ENCODE peak calls at places on chromosomes 3 and 15, in ten cellular contexts. Y, T, F, E, K, G, X, L, P and O are unnamed samples.

GRCh38 chr15:23854535-23855252 is 167.6 kb upstream of the NDN start:
- DNase-seq in Y (no peak), T (peak), F (no peak), E (no peak), K (no peak), G (no peak), X (no peak), L (no peak), P (no peak), O (no peak)

GRCh38 chr15:24878153-24878552 is 76.6 kb upstream of the SNRPN start:
- DNase-seq in Y (no peak), T (no peak), F (peak), E (peak), K (peak), G (peak), X (peak), L (peak), P (peak), O (no peak)

GRCh38 chr3:159082514-159082913 is 280.7 kb downstream of the MFSD1 start:
- DNase-seq in Y (no peak), T (peak), F (no peak), E (peak), K (peak), G (no peak), X (no peak), L (peak), P (no peak), O (no peak)

GRCh38 chr15:99932676-99933402 is 199.6 kb upstream of the LYSMD4 start:
- DNase-seq in Y (no peak), T (no peak), F (no peak), E (no peak), K (no peak), G (no peak), X (no peak), L (no peak), P (no peak), O (no peak)

GRCh38 chr3:117844676-117845075 is 1135.1 kb downstream of the TUSC7 start:
- DNase-seq in Y (no peak), T (peak), F (no peak), E (peak), K (peak), G (no peak), X (no peak), L (no peak), P (no peak), O (no peak)

GRCh38 chr3:1775321-1775720 is 323.3 kb upstream of the CNTN4 start:
- DNase-seq in Y (no peak), T (no peak), F (no peak), E (no peak), K (no peak), G (no peak), X (no peak), L (no peak), P (no peak), O (no peak)

GRCh38 chr3:120854908-120855526 is 53.0 kb upstream of the STXBP5L start:
- DNase-seq in Y (no peak), T (no peak), F (no peak), E (no peak), K (no peak), G (no peak), X (no peak), L (no peak), P (no peak), O (no peak)

GRCh38 chr3:179943097-179943880 is 93.4 kb downstream of the PEX5L start:
- DNase-seq in Y (no peak), T (no peak), F (no peak), E (no peak), K (no peak), G (no peak), X (no peak), L (no peak), P (no peak), O (no peak)

GRCh38 chr15:79296583-79296982 is 14.1 kb downstream of the ANKRD34C start:
- DNase-seq in Y (no peak), T (no peak), F (no peak), E (no peak), K (no peak), G (no peak), X (no peak), L (no peak), P (no peak), O (no peak)

GRCh38 chr15:26967719-26968269 is 3.2 kb upstream of the GABRG3 start:
- DNase-seq in Y (no peak), T (no peak), F (no peak), E (peak), K (no peak), G (no peak), X (no peak), L (no peak), P (no peak), O (no peak)

GRCh38 chr15:51818156-51818555 is 11.3 kb upstream of the TMOD3 start:
- DNase-seq in Y (no peak), T (no peak), F (no peak), E (no peak), K (peak), G (no peak), X (no peak), L (no peak), P (no peak), O (no peak)

GRCh38 chr3:50371133-50371670 is 11.9 kb upstream of the TMEM115 start:
- DNase-seq in Y (no peak), T (no peak), F (no peak), E (no peak), K (peak), G (no peak), X (no peak), L (peak), P (no peak), O (no peak)

GRCh38 chr15:68609618-68610017 is 30.8 kb downstream of the CORO2B start:
- DNase-seq in Y (no peak), T (peak), F (no peak), E (no peak), K (no peak), G (peak), X (peak), L (peak), P (no peak), O (no peak)

GRCh38 chr3:7517979-7518378 is 657.1 kb downstream of the GRM7 start:
- DNase-seq in Y (no peak), T (no peak), F (no peak), E (no peak), K (no peak), G (no peak), X (no peak), L (peak), P (no peak), O (no peak)

GRCh38 chr15:75468908-75469307 is 17.4 kb upstream of the SIN3A start:
- DNase-seq in Y (no peak), T (no peak), F (no peak), E (no peak), K (peak), G (no peak), X (no peak), L (no peak), P (no peak), O (no peak)

GRCh38 chr3:44513513-44513912 is 36.0 kb upstream of the ZNF445 start:
- DNase-seq in Y (no peak), T (no peak), F (no peak), E (no peak), K (no peak), G (no peak), X (no peak), L (no peak), P (no peak), O (no peak)

GRCh38 chr3:59515936-59516335 is 466.1 kb upstream of the CFAP20DC start:
- DNase-seq in Y (no peak), T (no peak), F (no peak), E (no peak), K (no peak), G (no peak), X (no peak), L (no peak), P (no peak), O (no peak)
- H3K4me3 ChIP-seq in Y (no peak), T (no peak), F (no peak), E (no peak), K (no peak), G (no peak), X (no peak), L (no peak), P (no peak), O (no peak)

GRCh38 chr3:55482496-55483195 is 4.5 kb downstream of the WNT5A start:
- DNase-seq in Y (peak), T (peak), F (no peak), E (peak), K (peak), G (peak), X (peak), L (no peak), P (no peak), O (no peak)

GRCh38 chr3:55484741-55485207 is 2.3 kb downstream of the WNT5A start:
- DNase-seq in Y (no peak), T (no peak), F (no peak), E (peak), K (no peak), G (no peak), X (no peak), L (no peak), P (no peak), O (no peak)

GRCh38 chr3:55484191-55484644 is 2.9 kb downstream of the WNT5A start:
- DNase-seq in Y (peak), T (no peak), F (peak), E (no peak), K (no peak), G (peak), X (peak), L (no peak), P (no peak), O (no peak)

GRCh38 chr3:55481918-55482495 is 5.1 kb downstream of the WNT5A start:
- DNase-seq in Y (peak), T (peak), F (peak), E (peak), K (peak), G (peak), X (peak), L (peak), P (no peak), O (no peak)

DNA sequence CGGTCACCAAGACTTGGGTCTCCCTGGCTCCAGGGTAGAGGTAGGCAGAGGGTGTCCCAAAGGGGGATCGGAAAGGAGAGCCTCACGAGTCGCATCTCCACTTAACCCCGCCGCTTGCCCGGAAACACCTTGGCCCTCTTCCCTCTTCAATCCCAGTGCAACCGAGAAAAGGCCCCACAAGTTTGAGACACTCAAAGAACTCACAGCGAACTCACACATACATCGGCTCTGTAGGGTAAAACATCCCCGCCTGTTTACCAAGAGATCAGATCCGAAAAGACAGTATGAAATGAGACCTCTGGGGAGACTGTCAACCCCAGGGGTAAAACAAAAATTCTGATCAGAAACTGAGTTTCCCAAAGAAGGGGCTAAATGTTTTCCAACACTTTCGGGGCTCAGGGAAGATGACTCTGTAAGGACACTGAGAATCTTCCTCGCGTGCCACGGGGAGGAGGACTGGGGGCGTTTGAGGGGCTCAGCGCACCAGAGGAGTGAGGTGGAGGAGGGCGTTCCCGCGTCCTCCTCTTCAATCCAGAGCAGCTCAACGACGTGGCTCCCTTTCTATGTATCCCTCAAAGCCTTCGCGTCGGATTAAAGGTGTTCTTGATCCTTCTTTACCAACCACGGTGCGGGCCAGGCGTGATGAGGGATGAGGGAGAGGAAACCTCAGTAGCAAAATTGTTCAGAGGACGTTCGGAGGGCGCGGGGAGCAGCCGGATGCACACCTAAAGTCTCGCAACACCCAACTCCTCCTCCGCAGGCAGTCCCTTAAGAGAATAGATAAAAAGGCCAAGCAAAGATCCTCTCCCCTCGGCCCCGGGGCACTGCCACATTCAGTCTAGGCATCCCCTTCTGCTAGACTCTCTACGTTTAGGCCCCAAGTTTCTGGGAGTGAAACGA is 3.7 kb downstream of the WNT5A start:
- DNase-seq in Y (peak), T (peak), F (no peak), E (no peak), K (no peak), G (peak), X (no peak), L (no peak), P (no peak), O (no peak)
- H3K4me3 ChIP-seq in Y (no peak), T (peak), F (no peak), E (peak), K (peak), G (no peak), X (no peak), L (peak), P (no peak), O (no peak)

GRCh38 chr3:126358038-126358815 is 1.0 kb upstream of the KLF15 start:
- DNase-seq in Y (no peak), T (peak), F (peak), E (peak), K (no peak), G (peak), X (peak), L (peak), P (no peak), O (no peak)
- H3K4me3 ChIP-seq in Y (no peak), T (no peak), F (peak), E (no peak), K (peak), G (peak), X (peak), L (peak), P (no peak), O (peak)

DNA sequence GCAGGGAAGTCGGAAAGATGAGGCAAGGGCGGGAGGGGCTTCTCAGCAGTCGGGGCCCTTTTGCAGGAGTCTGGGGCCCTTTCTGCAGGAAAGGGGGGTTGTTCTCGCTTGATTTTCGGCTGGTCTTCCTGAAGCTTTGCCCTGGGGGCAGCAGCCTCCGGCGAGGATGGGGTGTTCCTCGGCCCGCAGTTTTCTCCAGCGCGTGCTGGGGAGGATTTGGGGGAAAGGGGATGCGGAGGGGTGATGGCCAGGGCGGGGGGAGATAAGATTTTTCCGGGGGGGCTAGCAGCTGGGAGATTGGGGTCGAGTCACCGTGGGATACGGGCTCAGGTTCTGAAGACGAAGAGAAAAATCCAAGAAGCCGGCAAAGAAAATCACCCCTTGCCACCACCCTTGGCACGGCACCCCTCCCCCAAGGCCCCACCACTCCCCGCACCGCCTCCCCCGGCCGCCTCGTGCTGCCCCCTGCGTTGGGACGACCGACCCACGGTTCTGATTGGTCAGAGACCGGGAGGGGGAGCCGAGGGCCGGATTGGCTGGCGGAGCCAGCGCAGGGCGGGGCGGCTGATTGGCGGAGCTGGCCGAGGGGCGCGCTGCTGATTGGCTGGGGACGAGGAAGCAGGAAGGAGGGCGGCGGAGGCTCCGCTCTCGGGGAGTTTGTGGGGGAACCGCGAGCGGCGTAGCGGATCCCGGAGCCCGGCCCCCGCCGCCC is at the start of gene BAHD1:
- DNase-seq in Y (peak), T (peak), F (peak), E (peak), K (peak), G (peak), X (peak), L (peak), P (peak), O (peak)
- H3K4me3 ChIP-seq in Y (peak), T (peak), F (peak), E (peak), K (peak), G (peak), X (peak), L (peak), P (peak), O (peak)

GRCh38 chr3:11641316-11641682 is 2.4 kb downstream of the VGLL4 start:
- DNase-seq in Y (no peak), T (peak), F (no peak), E (no peak), K (no peak), G (no peak), X (no peak), L (peak), P (no peak), O (peak)

GRCh38 chr3:11638669-11639402 is 4.9 kb downstream of the VGLL4 start:
- DNase-seq in Y (no peak), T (no peak), F (no peak), E (no peak), K (no peak), G (no peak), X (no peak), L (no peak), P (no peak), O (peak)

GRCh38 chr3:11637901-11638668 is 5.6 kb downstream of the VGLL4 start:
- DNase-seq in Y (no peak), T (peak), F (no peak), E (peak), K (peak), G (no peak), X (no peak), L (peak), P (no peak), O (no peak)

GRCh38 chr3:11641683-11642407 is 1.9 kb downstream of the VGLL4 start:
- DNase-seq in Y (peak), T (peak), F (no peak), E (peak), K (peak), G (no peak), X (no peak), L (peak), P (no peak), O (peak)

DNA sequence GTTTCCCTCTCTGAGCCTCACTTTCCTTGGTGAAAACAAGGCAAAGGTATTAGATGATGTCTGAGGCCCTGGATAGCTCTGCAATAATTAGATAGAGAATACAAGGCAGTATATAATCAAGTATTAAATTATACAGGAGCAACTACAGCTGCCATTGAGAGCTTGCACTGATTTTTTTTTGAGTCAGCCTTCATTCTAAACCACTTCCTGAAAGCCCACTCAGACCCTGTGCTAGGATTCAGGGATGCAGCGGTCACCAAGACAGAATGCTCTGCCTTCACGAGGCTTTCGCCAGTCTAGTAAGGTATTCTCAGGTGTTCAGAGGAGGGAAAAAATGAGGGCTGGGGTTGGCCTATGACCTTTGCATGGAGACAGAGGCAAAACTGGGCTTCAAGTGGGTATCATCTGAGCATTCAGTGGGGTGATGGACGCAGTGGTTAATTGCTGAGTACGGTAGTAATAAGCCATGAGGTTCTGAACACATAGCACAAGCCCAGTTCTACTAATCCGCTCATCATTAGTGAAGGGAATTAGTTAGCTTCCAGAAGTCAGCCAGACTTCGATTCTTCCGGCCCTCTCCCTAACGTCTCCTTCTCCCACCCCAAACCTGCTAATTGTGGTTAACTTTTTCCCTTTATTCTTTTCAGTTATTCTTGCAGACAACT is 3.6 kb downstream of the VGLL4 start:
- DNase-seq in Y (no peak), T (no peak), F (no peak), E (no peak), K (no peak), G (no peak), X (no peak), L (no peak), P (no peak), O (no peak)
- H3K4me3 ChIP-seq in Y (no peak), T (no peak), F (peak), E (peak), K (peak), G (peak), X (no peak), L (no peak), P (peak), O (no peak)

GRCh38 chr15:71747128-71748083 is 62.9 kb upstream of the NR2E3 start:
- DNase-seq in Y (no peak), T (peak), F (no peak), E (peak), K (peak), G (no peak), X (no peak), L (peak), P (peak), O (peak)
- H3K4me3 ChIP-seq in Y (no peak), T (no peak), F (no peak), E (no peak), K (no peak), G (no peak), X (no peak), L (no peak), P (no peak), O (no peak)

DNA sequence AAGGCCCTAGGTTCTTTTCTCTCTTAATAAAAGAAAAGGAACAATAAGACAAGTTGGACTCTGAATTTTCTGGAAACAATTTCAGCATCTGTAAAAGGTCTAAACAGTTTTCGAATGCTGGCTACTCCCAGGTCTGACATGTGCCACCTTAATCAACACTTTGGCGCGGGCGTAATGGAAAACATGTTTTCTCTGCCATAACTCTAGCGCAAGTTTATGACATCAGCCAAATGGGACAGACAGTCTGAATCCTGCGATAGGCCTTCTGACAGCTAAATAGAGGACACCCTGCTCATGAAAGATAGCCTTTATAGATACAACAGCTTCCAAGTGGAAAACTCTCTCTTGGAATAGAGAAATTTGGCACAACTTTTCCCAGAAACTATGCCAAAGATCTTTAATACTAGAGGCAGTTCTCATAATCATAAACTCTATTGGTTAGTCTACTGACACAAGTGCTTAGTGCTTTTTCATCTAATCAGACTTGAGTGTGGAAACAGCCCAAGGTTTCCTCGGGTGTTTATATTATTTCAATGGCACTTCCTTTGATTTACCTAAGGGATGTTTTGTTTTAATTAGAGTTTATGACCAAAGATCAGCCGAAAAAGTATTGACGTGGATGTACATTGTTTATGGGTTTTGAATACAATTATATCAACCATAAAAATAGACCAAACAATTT is 120.0 kb upstream of the DPH6 start:
- DNase-seq in Y (no peak), T (no peak), F (no peak), E (no peak), K (no peak), G (no peak), X (no peak), L (peak), P (no peak), O (no peak)
- H3K4me3 ChIP-seq in Y (no peak), T (no peak), F (no peak), E (no peak), K (no peak), G (no peak), X (no peak), L (no peak), P (no peak), O (no peak)